ENCODE peak calls at places on chromosomes 3 and 15, in four cellular contexts. J is psoas muscle; Z is SK-N-SH; O is naive thymus-derived CD4-positive, alpha-beta T cell. X is an unnamed sample. For H3K36me3, the result is how much of the 10 kb centered on the place peaks cover.

GRCh38 chr15:101017935-101018849 is 99.0 kb downstream of the LRRK1 start:
- DNase-seq in Z (no peak), O (no peak), J (no peak), X (no peak)

GRCh38 chr3:170657312-170657711 is 71.4 kb upstream of the SLC7A14 start:
- DNase-seq in O (no peak), J (no peak), Z (no peak), X (no peak)

GRCh38 chr3:176964656-176965055 is 232.6 kb downstream of the TBL1XR1 start:
- DNase-seq in Z (no peak), O (no peak), J (no peak), X (no peak)

GRCh38 chr3:154765241-154765640 is 314.9 kb upstream of the MME start:
- DNase-seq in O (no peak), J (no peak), Z (no peak), X (no peak)

GRCh38 chr15:80850941-80851451 is 71.8 kb downstream of the CEMIP start:
- DNase-seq in J (no peak), Z (no peak), O (no peak), X (no peak)

GRCh38 chr3:149547954-149548728 is 73.6 kb downstream of the TM4SF4 start:
- DNase-seq in O (no peak), Z (no peak), J (peak), X (no peak)

GRCh38 chr3:83601704-83602103 is 1357.1 kb upstream of the CADM2 start:
- DNase-seq in J (no peak), O (no peak), Z (no peak), X (no peak)

GRCh38 chr15:57565326-57565725 is 26.4 kb upstream of the MYZAP start:
- DNase-seq in J (no peak), Z (no peak), O (peak), X (peak)

GRCh38 chr3:184636774-184637316 is 75.0 kb downstream of the MAGEF1 start:
- DNase-seq in O (no peak), J (no peak), Z (peak), X (peak)

GRCh38 chr3:185549111-185549510 is 3.3 kb downstream of the LIPH start:
- DNase-seq in O (no peak), Z (no peak), J (no peak), X (no peak)

GRCh38 chr3:45507820-45508317 is 86.7 kb upstream of the LIMD1 start:
- DNase-seq in J (peak), Z (peak), O (no peak), X (peak)

GRCh38 chr3:172140499-172141391 is 101.4 kb downstream of the FNDC3B start:
- DNase-seq in O (no peak), J (no peak), Z (no peak), X (peak)

GRCh38 chr3:129239992-129240391 is 9.4 kb upstream of the COPG1 start:
- DNase-seq in Z (no peak), J (no peak), O (no peak), X (no peak)

GRCh38 chr3:150749218-150749617 is 13.8 kb downstream of the SIAH2 start:
- DNase-seq in Z (no peak), O (no peak), J (no peak), X (no peak)

GRCh38 chr15:60720493-60721231 is 241.7 kb upstream of the ICE2 start:
- DNase-seq in O (peak), J (no peak), Z (no peak), X (no peak)

GRCh38 chr15:44011238-44011873 is 183.7 kb downstream of the FRMD5 start:
- DNase-seq in Z (no peak), J (no peak), O (no peak), X (peak)

GRCh38 chr3:39250116-39250747 is 29.6 kb downstream of the CX3CR1 start:
- DNase-seq in J (no peak), O (no peak), Z (no peak), X (no peak)

GRCh38 chr3:95971573-95971972 is 842.8 kb upstream of the EPHA6 start:
- DNase-seq in J (no peak), O (no peak), Z (no peak), X (no peak)

GRCh38 chr3:37945803-37946530 is 44.6 kb upstream of the VILL start:
- DNase-seq in O (no peak), J (no peak), Z (peak), X (peak)

GRCh38 chr3:105042586-105042985 is 324.1 kb upstream of the ALCAM start:
- DNase-seq in J (no peak), O (no peak), Z (no peak), X (no peak)

GRCh38 chr3:46490338-46491084 is 7.3 kb upstream of the RTP3 start:
- DNase-seq in Z (no peak), O (no peak), J (no peak), X (no peak)

GRCh38 chr15:74202461-74203401 is at the start of gene STRA6:
- DNase-seq in O (no peak), J (no peak), Z (peak), X (peak)

GRCh38 chr3:134937256-134938023 is 142.4 kb downstream of the EPHB1 start:
- DNase-seq in Z (no peak), O (no peak), J (no peak), X (peak)

GRCh38 chr15:67120839-67121540 is 55.6 kb downstream of the SMAD3 start:
- DNase-seq in Z (peak), J (peak), O (peak), X (no peak)

GRCh38 chr3:184222521-184222920 is 6.9 kb upstream of the VWA5B2 start:
- DNase-seq in Z (no peak), O (no peak), J (no peak), X (no peak)

GRCh38 chr3:190486201-190486865 is 27.6 kb upstream of the IL1RAP start:
- DNase-seq in J (no peak), Z (no peak), O (no peak), X (no peak)

GRCh38 chr3:100709840-100710235 is 544 bp downstream of the TFG start:
- DNase-seq in Z (peak), J (peak), O (peak), X (peak)

GRCh38 chr3:105786241-105786640 is 82.6 kb downstream of the CBLB start:
- DNase-seq in O (no peak), J (no peak), Z (no peak), X (no peak)

GRCh38 chr3:132347095-132347494 is 29.9 kb downstream of the ACP3 start:
- DNase-seq in J (no peak), O (no peak), Z (no peak), X (peak)

GRCh38 chr3:141921316-141921715 is 44.9 kb downstream of the ATP1B3 start:
- DNase-seq in O (no peak), J (no peak), Z (no peak), X (no peak)
- H3K36me3 ChIP-seq in O (under half), J (under half), Z (under half), X (under half)

DNA sequence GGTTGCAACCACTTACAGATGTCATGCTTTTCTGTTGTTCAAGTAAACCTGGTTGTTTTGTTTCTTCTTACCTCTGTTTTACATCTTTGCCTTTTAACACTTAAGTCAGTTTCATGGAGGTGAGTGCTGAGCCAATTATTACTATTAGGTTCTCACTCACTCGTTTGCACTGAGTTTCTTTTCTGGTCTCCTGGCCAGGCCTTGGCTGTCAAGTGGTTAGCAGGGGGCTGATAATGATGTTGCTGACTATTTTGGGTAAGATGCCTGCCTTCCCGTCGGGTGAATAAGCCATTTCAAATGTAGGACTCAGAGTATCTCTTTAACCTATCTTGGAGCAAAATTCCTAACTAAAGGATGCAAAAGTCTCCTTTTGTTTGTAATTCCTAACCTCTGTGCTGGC is 78.5 kb downstream of the KLHL25 start:
- DNase-seq in Z (no peak), O (no peak), J (no peak), X (no peak)
- H3K4me3 ChIP-seq in Z (no peak), O (no peak), J (no peak), X (no peak)

DNA sequence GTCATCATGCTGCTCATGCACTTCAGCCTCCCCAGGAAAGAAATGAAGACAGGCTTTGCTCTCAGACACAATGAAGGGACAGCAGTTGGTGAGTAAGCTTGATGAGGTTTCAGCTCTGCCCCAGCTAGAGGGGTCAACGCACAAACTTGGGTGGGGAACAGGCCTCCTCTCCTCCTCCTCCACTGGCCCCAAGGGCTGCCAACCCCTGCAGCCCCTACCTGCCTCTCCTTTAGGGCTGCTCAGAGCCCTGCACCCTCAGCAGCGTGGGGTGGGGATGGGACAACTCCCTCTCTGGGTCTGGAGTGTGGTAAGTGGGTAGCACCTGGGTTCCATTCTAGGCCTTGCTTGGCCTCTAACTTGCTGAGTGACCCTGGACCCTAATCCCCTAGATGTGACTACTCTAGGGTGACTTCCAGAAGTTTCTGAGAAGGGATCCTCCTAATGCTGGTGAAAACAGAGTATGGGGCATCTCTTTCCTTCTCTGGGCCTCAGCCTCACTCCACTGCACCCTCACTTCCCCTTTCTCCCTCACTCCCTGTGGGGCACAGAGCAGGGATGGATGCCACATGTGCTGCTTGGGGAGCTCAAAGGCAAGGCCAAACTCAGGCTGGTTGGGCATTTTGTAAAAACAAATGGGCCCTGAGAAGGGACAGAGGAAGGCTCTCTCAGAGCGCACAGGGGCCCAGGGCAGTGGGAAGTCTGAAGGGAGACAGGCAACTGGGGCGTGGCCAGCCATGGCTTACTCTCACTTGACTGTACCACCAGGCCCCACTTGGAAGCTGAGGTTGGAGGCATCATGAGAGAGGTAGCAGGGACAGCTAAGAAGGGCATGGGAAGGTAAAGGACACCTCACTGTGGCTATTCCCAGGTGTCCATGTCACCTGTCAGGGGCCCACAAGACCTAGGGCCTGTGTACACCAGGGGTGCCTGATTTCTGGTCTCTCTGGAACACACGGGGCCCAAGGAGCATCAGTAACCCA is 64.0 kb downstream of the SYNM start:
- DNase-seq in O (no peak), J (no peak), Z (no peak), X (no peak)
- H3K27ac ChIP-seq in O (no peak), J (peak), Z (peak), X (no peak)

GRCh38 chr15:89797678-89798201 is 16.9 kb downstream of the ANPEP start:
- DNase-seq in Z (no peak), J (no peak), O (no peak), X (no peak)
- H3K36me3 ChIP-seq in Z (under half), J (under half), O (under half), X (under half)

X was measured in SJCRH30.